ENCODE peak calls at places on chromosomes 13 and 19, in ten cellular contexts. O is GM12865; R is psoas muscle; E is effector CD8-positive, alpha-beta T cell; Z is NCI-H1105 treated with DMSO at 0.1 percent for 48 hours; I is NCI-H2029; G is head of caudate nucleus; U is M059J; B is lower leg skin; A is activated naive CD4-positive, alpha-beta T cell treated with anti-CD3 and anti-CD28 coated beads for 36 hours. D is an unnamed sample.

GRCh38 chr13:38228322-38228721 is 121.3 kb upstream of the UFM1 start:
- DNase-seq in O (no peak), R (no peak), E (no peak), Z (no peak), I (no peak), G (no peak), U (no peak), B (no peak), A (no peak), D (no peak)

GRCh38 chr13:31204592-31204991 is 4.8 kb downstream of the B3GLCT start:
- DNase-seq in O (no peak), R (no peak), E (no peak), Z (no peak), I (no peak), G (no peak), U (peak; percentile 82), B (no peak), A (peak; percentile 18), D (peak; percentile 51)

GRCh38 chr13:44786724-44787123 is 202.5 kb downstream of the NUFIP1 start:
- DNase-seq in O (no peak), R (no peak), E (no peak), Z (no peak), I (no peak), G (no peak), U (no peak), B (no peak), A (no peak), D (no peak)

GRCh38 chr13:93249259-93249917 is 22.8 kb downstream of the GPC6 start:
- DNase-seq in O (no peak), R (no peak), E (no peak), Z (no peak), I (peak; percentile 94), G (no peak), U (peak; percentile 86), B (no peak), A (no peak), D (peak; percentile 77)

GRCh38 chr13:73741111-73741510 is 393.1 kb downstream of the KLF12 start:
- DNase-seq in O (no peak), R (no peak), E (no peak), Z (no peak), I (no peak), G (no peak), U (no peak), B (no peak), A (peak; percentile 25), D (no peak)

GRCh38 chr19:12641456-12641855 is 25.1 kb downstream of the MAN2B1 start:
- DNase-seq in O (no peak), R (no peak), E (no peak), Z (no peak), I (no peak), G (no peak), U (no peak), B (no peak), A (no peak), D (no peak)

GRCh38 chr19:23554548-23554947 is 132.5 kb downstream of the ZNF675 start:
- DNase-seq in O (no peak), R (no peak), E (no peak), Z (no peak), I (no peak), G (no peak), U (peak; percentile 95), B (no peak), A (no peak), D (no peak)

GRCh38 chr13:23547000-23547590 is 23.1 kb upstream of the TNFRSF19 start:
- DNase-seq in O (no peak), R (peak; percentile 53), E (no peak), Z (no peak), I (no peak), G (no peak), U (peak; percentile 36), B (no peak), A (no peak), D (peak; percentile 20)

GRCh38 chr19:48636859-48637448 is at the start of gene DBP:
- DNase-seq in O (no peak), R (no peak), E (no peak), Z (peak; percentile 19), I (peak; percentile 57), G (peak; percentile 71), U (peak; percentile 53), B (peak; percentile 94), A (peak; percentile 40), D (peak; percentile 55)

GRCh38 chr13:102328909-102329308 is 72.9 kb downstream of the FGF14 start:
- DNase-seq in O (no peak), R (no peak), E (no peak), Z (no peak), I (no peak), G (no peak), U (no peak), B (no peak), A (no peak), D (no peak)

GRCh38 chr13:42574011-42574410 is at the start of gene TNFSF11:
- DNase-seq in O (no peak), R (no peak), E (no peak), Z (no peak), I (no peak), G (no peak), U (no peak), B (no peak), A (no peak), D (no peak)

GRCh38 chr13:48142437-48142836 is 47.5 kb upstream of the MED4 start:
- DNase-seq in O (peak; percentile 67), R (no peak), E (no peak), Z (no peak), I (no peak), G (no peak), U (peak; percentile 14), B (no peak), A (no peak), D (no peak)

GRCh38 chr13:94433055-94433947 is 46.2 kb downstream of the DCT start:
- DNase-seq in O (peak; percentile 39), R (no peak), E (no peak), Z (peak; percentile 4), I (no peak), G (no peak), U (no peak), B (no peak), A (peak; percentile 67), D (no peak)

GRCh38 chr19:42281175-42282035 is 12.4 kb downstream of the CIC start:
- DNase-seq in O (no peak), R (peak; percentile 64), E (no peak), Z (peak; percentile 66), I (no peak), G (peak; percentile 84), U (peak; percentile 69), B (peak; percentile 96), A (peak; percentile 28), D (peak; percentile 75)

GRCh38 chr19:46762245-46762890 is 16.1 kb upstream of the STRN4 start:
- DNase-seq in O (no peak), R (no peak), E (no peak), Z (no peak), I (no peak), G (no peak), U (no peak), B (no peak), A (no peak), D (no peak)

GRCh38 chr19:51514866-51515481 is 13.4 kb upstream of the SIGLEC12 start:
- DNase-seq in O (peak; percentile 72), R (no peak), E (no peak), Z (peak; percentile 34), I (peak; percentile 1), G (no peak), U (peak; percentile 47), B (no peak), A (peak; percentile 31), D (peak; percentile 29)

GRCh38 chr19:14509382-14509781 is 8.8 kb downstream of the DNAJB1 start:
- DNase-seq in O (no peak), R (no peak), E (no peak), Z (no peak), I (no peak), G (no peak), U (no peak), B (no peak), A (no peak), D (no peak)

D was measured in Daoy.